ENCODE peak calls at places on chromosomes 7 and 10, in five cellular contexts. R, F, L, X and T are unnamed samples. For H3K4me1, the result is how much of the 10 kb centered on the place peaks cover.

GRCh38 chr10:6148251-6148691 is 54.5 kb upstream of the PFKFB3 start:
- DNase-seq in R (no peak), F (no peak), L (no peak), X (no peak), T (no peak)

GRCh38 chr7:27147211-27148030 is at the start of gene HOXA6:
- DNase-seq in R (no peak), F (peak), L (no peak), X (peak), T (no peak)

GRCh38 chr10:86956841-86957448 is 470 bp downstream of the MMRN2 start:
- DNase-seq in R (no peak), F (no peak), L (no peak), X (no peak), T (no peak)

GRCh38 chr7:151590801-151591771 is 71.4 kb upstream of the RHEB start:
- DNase-seq in R (no peak), F (no peak), L (no peak), X (no peak), T (no peak)

GRCh38 chr7:6392712-6393666 is 54.8 kb downstream of the DAGLB start:
- DNase-seq in R (peak), F (peak), L (peak), X (no peak), T (no peak)

GRCh38 chr7:80942261-80943041 is 23.6 kb upstream of the SEMA3C start:
- DNase-seq in R (peak), F (peak), L (peak), X (peak), T (no peak)

GRCh38 chr10:75229961-75230360 is 5.8 kb downstream of the COMTD1 start:
- DNase-seq in R (peak), F (peak), L (no peak), X (no peak), T (no peak)

GRCh38 chr10:114753126-114753525 is 68.5 kb upstream of the FHIP2A start:
- DNase-seq in R (no peak), F (peak), L (no peak), X (no peak), T (no peak)

GRCh38 chr7:19097165-19097885 is 20.1 kb downstream of the TWIST1 start:
- DNase-seq in R (no peak), F (no peak), L (no peak), X (no peak), T (no peak)

GRCh38 chr7:29989257-29989995 is at the start of gene SCRN1:
- DNase-seq in R (no peak), F (peak), L (peak), X (peak), T (no peak)

GRCh38 chr10:44834131-44834530 is 77.0 kb upstream of the TMEM72 start:
- DNase-seq in R (no peak), F (no peak), L (no peak), X (no peak), T (no peak)

GRCh38 chr10:81040031-81040430 is 502.3 kb downstream of the SH2D4B start:
- DNase-seq in R (no peak), F (no peak), L (no peak), X (no peak), T (no peak)

GRCh38 chr7:92682767-92683539 is 92.8 kb upstream of the FAM133B start:
- DNase-seq in R (peak), F (peak), L (no peak), X (no peak), T (peak)

GRCh38 chr10:113151178-113151577 is 201.1 kb downstream of the TCF7L2 start:
- DNase-seq in R (peak), F (no peak), L (no peak), X (no peak), T (no peak)

GRCh38 chr10:119505131-119505551 is 37.4 kb downstream of the RGS10 start:
- DNase-seq in R (peak), F (no peak), L (no peak), X (no peak), T (no peak)
- H3K4me1 ChIP-seq in R (under half), F (under half), L (under half), X (under half), T (half or more)

GRCh38 chr10:99330675-99330924 is 1.4 kb downstream of the CNNM1 start:
- DNase-seq in R (no peak), F (no peak), L (no peak), X (no peak), T (no peak)
- H3K4me3 ChIP-seq in R (no peak), F (peak), L (no peak), X (no peak), T (no peak)

GRCh38 chr10:70492786-70493659 is 14.5 kb downstream of the PALD1 start:
- DNase-seq in R (no peak), F (peak), L (no peak), X (no peak), T (no peak)
- H3K4me1 ChIP-seq in R (under half), F (under half), L (under half), X (under half), T (under half)

DNA sequence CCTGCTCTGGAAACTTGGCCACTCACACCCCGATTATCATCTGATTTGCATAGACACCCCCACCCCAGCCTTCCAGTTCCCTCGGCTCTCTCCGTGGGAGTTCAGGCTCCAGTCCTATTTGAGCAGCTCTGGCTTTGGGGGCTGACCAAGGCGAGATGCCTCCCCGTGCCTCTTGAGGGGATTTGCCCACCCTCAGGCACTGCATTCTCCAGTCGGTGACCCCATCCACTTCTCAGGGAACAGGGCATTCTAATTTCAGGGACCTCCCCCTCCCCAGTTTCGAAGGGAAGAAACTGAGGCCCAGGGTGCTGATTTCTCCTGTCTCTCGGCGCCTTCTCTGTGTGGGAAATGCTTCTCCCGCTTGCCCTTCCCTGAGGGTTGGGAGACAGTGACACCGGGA is 35.7 kb upstream of the PAX2 start:
- DNase-seq in R (no peak), F (no peak), L (no peak), X (no peak), T (no peak)
- H3K4me3 ChIP-seq in R (peak), F (no peak), L (no peak), X (peak), T (no peak)

GRCh38 chr7:44977304-44977858 is 1.4 kb downstream of the MYO1G start:
- DNase-seq in R (no peak), F (no peak), L (no peak), X (no peak), T (peak)

GRCh38 chr7:44978511-44979366 is at the start of gene MYO1G:
- DNase-seq in R (no peak), F (no peak), L (no peak), X (no peak), T (peak)

GRCh38 chr7:44976746-44977196 is 2.0 kb downstream of the MYO1G start:
- DNase-seq in R (no peak), F (no peak), L (no peak), X (no peak), T (no peak)

GRCh38 chr7:44976040-44976745 is 2.6 kb downstream of the MYO1G start:
- DNase-seq in R (no peak), F (no peak), L (no peak), X (no peak), T (no peak)

GRCh38 chr7:44977956-44978355 is 859 bp downstream of the MYO1G start:
- DNase-seq in R (no peak), F (no peak), L (no peak), X (peak), T (no peak)
- H3K4me1 ChIP-seq in R (under half), F (under half), L (under half), X (under half), T (half or more)

GRCh38 chr10:7484456-7485266 is 73.8 kb upstream of the SFMBT2 start:
- DNase-seq in R (no peak), F (no peak), L (no peak), X (no peak), T (peak)
- H3K4me3 ChIP-seq in R (no peak), F (no peak), L (no peak), X (no peak), T (peak)

GRCh38 chr10:101225846-101226361 is 3.4 kb downstream of the LBX1 start:
- DNase-seq in R (no peak), F (no peak), L (no peak), X (no peak), T (no peak)
- H3K4me1 ChIP-seq in R (under half), F (under half), L (under half), X (under half), T (half or more)

GRCh38 chr7:158017226-158018060 is 570.2 kb downstream of the PTPRN2 start:
- DNase-seq in R (no peak), F (no peak), L (no peak), X (no peak), T (no peak)

GRCh38 chr7:158018971-158019645 is 568.5 kb downstream of the PTPRN2 start:
- DNase-seq in R (no peak), F (no peak), L (no peak), X (no peak), T (no peak)

GRCh38 chr7:158018061-158018796 is 569.4 kb downstream of the PTPRN2 start:
- DNase-seq in R (no peak), F (no peak), L (no peak), X (no peak), T (no peak)

GRCh38 chr7:158015403-158016116 is 572.1 kb downstream of the PTPRN2 start:
- DNase-seq in R (no peak), F (no peak), L (no peak), X (no peak), T (no peak)

DNA sequence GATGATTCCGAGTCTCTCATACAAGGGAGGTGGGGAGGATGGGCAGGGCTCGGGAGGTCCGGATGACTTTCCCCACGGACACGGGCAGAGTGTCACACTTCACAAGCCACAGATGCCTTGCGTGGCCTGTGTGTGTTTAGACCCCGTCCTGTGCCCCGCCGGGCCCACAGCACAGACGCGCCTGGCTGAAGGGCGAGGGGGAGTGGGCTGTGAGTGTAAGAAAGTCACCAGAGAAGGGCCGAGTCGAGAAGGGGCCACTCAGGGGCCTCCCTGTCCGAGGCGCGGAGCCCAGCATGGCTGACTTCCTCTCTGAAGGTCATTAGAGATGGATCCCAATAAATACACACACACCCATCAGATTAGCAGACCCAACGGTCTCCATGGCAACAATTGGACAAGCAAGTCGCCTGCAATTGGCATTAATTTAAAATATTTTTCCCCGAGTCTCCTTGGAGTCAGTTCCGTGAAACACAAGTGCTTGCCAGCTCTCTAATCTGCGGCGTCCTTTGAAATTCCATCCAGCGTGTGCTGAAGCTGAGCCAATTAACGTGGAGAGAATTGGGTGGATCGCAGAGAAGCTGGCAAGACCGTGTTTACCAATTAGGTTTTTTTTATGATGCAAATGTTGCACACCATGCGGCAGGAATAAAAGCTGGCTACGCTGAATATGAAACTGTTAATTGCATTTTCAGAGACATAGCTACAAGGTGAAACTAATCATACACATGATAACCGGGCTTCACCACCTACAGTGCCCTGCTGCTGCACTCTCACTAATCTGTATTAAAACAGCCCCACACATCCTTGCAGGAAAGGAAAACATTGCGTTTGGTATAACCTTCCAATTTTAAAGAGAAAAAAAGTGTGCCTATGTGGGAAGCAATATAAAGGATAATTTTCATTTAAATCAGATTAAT is 571.2 kb downstream of the PTPRN2 start:
- DNase-seq in R (no peak), F (no peak), L (peak), X (no peak), T (no peak)
- H3K4me3 ChIP-seq in R (no peak), F (no peak), L (no peak), X (no peak), T (no peak)

GRCh38 chr7:85522070-85522469 is 335.2 kb upstream of the SEMA3D start:
- DNase-seq in R (no peak), F (no peak), L (no peak), X (no peak), T (no peak)
- H3K4me1 ChIP-seq in R (under half), F (under half), L (under half), X (under half), T (under half)

GRCh38 chr7:131235489-131236317 is 92.0 kb upstream of the MKLN1 start:
- DNase-seq in R (peak), F (peak), L (peak), X (peak), T (peak)

GRCh38 chr7:131234719-131235488 is 92.8 kb upstream of the MKLN1 start:
- DNase-seq in R (peak), F (no peak), L (no peak), X (no peak), T (no peak)

GRCh38 chr7:131233193-131233592 is 94.5 kb upstream of the MKLN1 start:
- DNase-seq in R (no peak), F (no peak), L (no peak), X (no peak), T (no peak)

GRCh38 chr7:131232768-131233167 is 94.9 kb upstream of the MKLN1 start:
- DNase-seq in R (no peak), F (no peak), L (no peak), X (no peak), T (no peak)

GRCh38 chr7:131231381-131232220 is 96.1 kb upstream of the MKLN1 start:
- DNase-seq in R (peak), F (no peak), L (no peak), X (no peak), T (peak)
- H3K4me3 ChIP-seq in R (no peak), F (no peak), L (no peak), X (no peak), T (peak)